ENCODE peak calls at places on chromosomes 2 and 18, in five cellular contexts. One of them, this sample, is unnamed.

GRCh38 chr18:44779893-44780292 is 99.2 kb downstream of the SETBP1 start:
- DNase-seq in psoas muscle: no peak
- DNase-seq in ovary: no peak
- DNase-seq in fibroblast of lung: no peak
- DNase-seq in GM23248: no peak
- DNase-seq in this sample: no peak

GRCh38 chr2:217710218-217710565 is 292.6 kb downstream of the TNS1 start:
- DNase-seq in psoas muscle: no peak
- DNase-seq in fibroblast of lung: no peak
- DNase-seq in ovary: no peak
- DNase-seq in GM23248: peak; percentile 91
- DNase-seq in this sample: no peak

GRCh38 chr18:36366994-36367839 is 69.7 kb downstream of the FHOD3 start:
- DNase-seq in GM23248: no peak
- DNase-seq in fibroblast of lung: no peak
- DNase-seq in psoas muscle: peak; percentile 20
- DNase-seq in ovary: no peak
- DNase-seq in this sample: no peak

GRCh38 chr2:9811679-9812511 is 31.4 kb upstream of the TAF1B start:
- DNase-seq in ovary: no peak
- DNase-seq in fibroblast of lung: no peak
- DNase-seq in GM23248: no peak
- DNase-seq in psoas muscle: no peak
- DNase-seq in this sample: no peak

GRCh38 chr2:212618636-212619035 is 80.0 kb upstream of the ERBB4 start:
- DNase-seq in GM23248: peak; percentile 78
- DNase-seq in psoas muscle: no peak
- DNase-seq in fibroblast of lung: no peak
- DNase-seq in ovary: no peak
- DNase-seq in this sample: no peak

GRCh38 chr2:77566582-77566981 is 44.4 kb upstream of the LRRTM4 start:
- DNase-seq in fibroblast of lung: no peak
- DNase-seq in ovary: no peak
- DNase-seq in GM23248: no peak
- DNase-seq in psoas muscle: no peak
- DNase-seq in this sample: no peak

GRCh38 chr2:44789971-44790721 is 151.4 kb upstream of the SIX3 start:
- DNase-seq in psoas muscle: no peak
- DNase-seq in GM23248: no peak
- DNase-seq in ovary: no peak
- DNase-seq in fibroblast of lung: no peak
- DNase-seq in this sample: no peak

GRCh38 chr2:203225423-203226039 is 13.3 kb upstream of the CYP20A1 start:
- DNase-seq in psoas muscle: no peak
- DNase-seq in GM23248: peak; percentile 41
- DNase-seq in fibroblast of lung: peak; percentile 13
- DNase-seq in ovary: no peak
- DNase-seq in this sample: no peak

GRCh38 chr2:102481931-102482330 is 8.9 kb downstream of the SLC9A4 start:
- DNase-seq in GM23248: no peak
- DNase-seq in psoas muscle: no peak
- DNase-seq in ovary: no peak
- DNase-seq in fibroblast of lung: no peak
- DNase-seq in this sample: no peak

GRCh38 chr18:48166971-48167370 is 236.5 kb upstream of the SMAD2 start:
- DNase-seq in GM23248: no peak
- DNase-seq in fibroblast of lung: no peak
- DNase-seq in ovary: peak; percentile 61
- DNase-seq in psoas muscle: peak; percentile 30
- DNase-seq in this sample: no peak

GRCh38 chr2:88016086-88016947 is at the start of gene RNU2-63P:
- DNase-seq in fibroblast of lung: peak; percentile 95
- DNase-seq in ovary: peak; percentile 76
- DNase-seq in psoas muscle: peak; percentile 70
- DNase-seq in GM23248: peak; percentile 79
- DNase-seq in this sample: peak; percentile 67

GRCh38 chr2:44768438-44769236 is 172.9 kb upstream of the SIX3 start:
- DNase-seq in ovary: no peak
- DNase-seq in fibroblast of lung: no peak
- DNase-seq in psoas muscle: no peak
- DNase-seq in GM23248: no peak
- DNase-seq in this sample: no peak

GRCh38 chr2:109638807-109639206 is 24.6 kb downstream of the SOWAHC start:
- DNase-seq in fibroblast of lung: no peak
- DNase-seq in psoas muscle: no peak
- DNase-seq in ovary: no peak
- DNase-seq in GM23248: peak; percentile 22
- DNase-seq in this sample: no peak

GRCh38 chr2:3628800-3629199 is 29.2 kb upstream of the ALLC start:
- DNase-seq in fibroblast of lung: no peak
- DNase-seq in psoas muscle: no peak
- DNase-seq in ovary: peak; percentile 35
- DNase-seq in GM23248: no peak
- DNase-seq in this sample: no peak

GRCh38 chr2:38771632-38772031 is 6.4 kb upstream of the GEMIN6 start:
- DNase-seq in fibroblast of lung: peak; percentile 28
- DNase-seq in ovary: no peak
- DNase-seq in psoas muscle: no peak
- DNase-seq in GM23248: peak; percentile 65
- DNase-seq in this sample: no peak

GRCh38 chr18:42271656-42272355 is 316.8 kb downstream of the PIK3C3 start:
- DNase-seq in ovary: no peak
- DNase-seq in GM23248: no peak
- DNase-seq in psoas muscle: no peak
- DNase-seq in fibroblast of lung: no peak
- DNase-seq in this sample: no peak

GRCh38 chr2:28621172-28622100 is 125.6 kb downstream of the PLB1 start:
- DNase-seq in GM23248: peak; percentile 97
- DNase-seq in fibroblast of lung: peak; percentile 98
- DNase-seq in psoas muscle: peak; percentile 56
- DNase-seq in ovary: peak; percentile 64
- DNase-seq in this sample: no peak

GRCh38 chr2:128395640-128396499 is 77.2 kb upstream of the HS6ST1 start:
- DNase-seq in ovary: no peak
- DNase-seq in GM23248: no peak
- DNase-seq in psoas muscle: no peak
- DNase-seq in fibroblast of lung: no peak
- DNase-seq in this sample: no peak

GRCh38 chr2:98691307-98691706 is 39.6 kb downstream of the MGAT4A start:
- DNase-seq in fibroblast of lung: no peak
- DNase-seq in ovary: no peak
- DNase-seq in psoas muscle: no peak
- DNase-seq in GM23248: peak; percentile 8
- DNase-seq in this sample: no peak

GRCh38 chr2:62934501-62934900 is 116.1 kb upstream of the OTX1 start:
- DNase-seq in GM23248: peak; percentile 14
- DNase-seq in ovary: no peak
- DNase-seq in psoas muscle: no peak
- DNase-seq in fibroblast of lung: no peak
- DNase-seq in this sample: no peak

GRCh38 chr2:189153608-189154007 is 26.0 kb downstream of the COL5A2 start:
- DNase-seq in GM23248: peak; percentile 63
- DNase-seq in fibroblast of lung: peak; percentile 99
- DNase-seq in ovary: no peak
- DNase-seq in psoas muscle: no peak
- DNase-seq in this sample: no peak

GRCh38 chr2:111618577-111618930 is 265.4 kb downstream of the ANAPC1 start:
- DNase-seq in ovary: peak; percentile 15
- DNase-seq in psoas muscle: peak; percentile 25
- DNase-seq in fibroblast of lung: peak; percentile 58
- DNase-seq in GM23248: peak; percentile 71
- DNase-seq in this sample: no peak

GRCh38 chr18:40841473-40841872 is 1113.6 kb upstream of the PIK3C3 start:
- DNase-seq in ovary: no peak
- DNase-seq in fibroblast of lung: peak; percentile 61
- DNase-seq in GM23248: peak; percentile 53
- DNase-seq in psoas muscle: no peak
- DNase-seq in this sample: no peak

GRCh38 chr2:64592994-64593655 is 60.6 kb downstream of the SERTAD2 start:
- DNase-seq in fibroblast of lung: peak; percentile 26
- DNase-seq in psoas muscle: peak; percentile 55
- DNase-seq in GM23248: peak; percentile 36
- DNase-seq in ovary: no peak
- DNase-seq in this sample: no peak

GRCh38 chr2:239887604-239888003 is 137.5 kb downstream of the NDUFA10 start:
- DNase-seq in psoas muscle: no peak
- DNase-seq in ovary: no peak
- DNase-seq in fibroblast of lung: no peak
- DNase-seq in GM23248: no peak
- DNase-seq in this sample: no peak
- H3K27ac ChIP-seq in psoas muscle: no peak overlapping the region
- H3K27ac ChIP-seq in ovary: no peak overlapping the region
- H3K27ac ChIP-seq in fibroblast of lung: no peak overlapping the region
- H3K27ac ChIP-seq in GM23248: no peak overlapping the region
- H3K27ac ChIP-seq in this sample: no peak overlapping the region

DNA sequence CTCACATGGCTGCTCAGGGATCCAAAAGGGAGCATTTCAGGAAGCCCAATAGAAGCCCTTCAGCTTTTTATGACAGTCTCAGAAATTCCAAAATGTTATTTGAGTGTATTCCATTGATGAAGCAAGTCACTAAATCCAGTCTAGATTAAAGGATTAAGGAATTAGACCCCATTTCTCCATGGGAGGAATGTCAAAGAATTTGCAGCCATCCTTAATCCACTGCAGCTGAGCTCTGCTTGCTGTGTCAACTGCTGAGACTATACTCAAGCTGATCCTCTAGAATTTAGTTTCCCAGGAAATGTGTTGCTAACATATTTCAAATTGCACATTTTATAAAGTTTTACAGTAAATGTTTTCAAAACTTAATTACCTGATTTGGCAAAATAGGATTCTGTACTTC is 28.4 kb upstream of the C2orf69 start:
- DNase-seq in psoas muscle: no peak
- DNase-seq in ovary: no peak
- DNase-seq in GM23248: no peak
- DNase-seq in fibroblast of lung: no peak
- DNase-seq in this sample: no peak
- H3K27ac ChIP-seq in psoas muscle: no peak overlapping the region
- H3K27ac ChIP-seq in ovary: no peak overlapping the region
- H3K27ac ChIP-seq in GM23248: no peak overlapping the region
- H3K27ac ChIP-seq in fibroblast of lung: no peak overlapping the region
- H3K27ac ChIP-seq in this sample: no peak overlapping the region

GRCh38 chr2:152701198-152701597 is 16.1 kb downstream of the PRPF40A start:
- DNase-seq in ovary: no peak
- DNase-seq in GM23248: no peak
- DNase-seq in psoas muscle: no peak
- DNase-seq in fibroblast of lung: no peak
- DNase-seq in this sample: no peak
- H3K27ac ChIP-seq in ovary: no peak overlapping the region
- H3K27ac ChIP-seq in GM23248: no peak overlapping the region
- H3K27ac ChIP-seq in psoas muscle: no peak overlapping the region
- H3K27ac ChIP-seq in fibroblast of lung: no peak overlapping the region
- H3K27ac ChIP-seq in this sample: no peak overlapping the region

DNA sequence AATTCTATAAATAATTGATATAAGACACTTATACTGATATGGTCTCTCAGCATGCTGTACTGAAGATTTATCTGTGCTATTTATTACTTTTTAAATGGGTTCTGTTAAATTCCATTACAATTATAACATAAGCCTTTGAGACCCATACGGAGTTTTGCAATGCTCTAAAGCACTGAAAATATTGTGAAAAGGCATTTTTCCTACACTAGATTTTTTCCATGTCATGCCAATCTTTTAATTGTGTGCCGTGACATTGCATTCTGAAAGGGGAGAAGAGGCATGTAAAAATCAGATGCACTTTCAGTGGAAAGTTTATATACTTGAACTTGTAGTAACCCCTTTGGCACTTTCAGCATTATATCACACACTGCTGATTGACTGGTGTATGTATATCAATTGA is 46.5 kb downstream of the EFEMP1 start:
- DNase-seq in GM23248: peak; percentile 76
- DNase-seq in ovary: no peak
- DNase-seq in fibroblast of lung: no peak
- DNase-seq in psoas muscle: no peak
- DNase-seq in this sample: no peak
- H3K27ac ChIP-seq in GM23248: peak overlapping the region; percentile 82
- H3K27ac ChIP-seq in ovary: no peak overlapping the region
- H3K27ac ChIP-seq in fibroblast of lung: no peak overlapping the region
- H3K27ac ChIP-seq in psoas muscle: no peak overlapping the region
- H3K27ac ChIP-seq in this sample: no peak overlapping the region

DNA sequence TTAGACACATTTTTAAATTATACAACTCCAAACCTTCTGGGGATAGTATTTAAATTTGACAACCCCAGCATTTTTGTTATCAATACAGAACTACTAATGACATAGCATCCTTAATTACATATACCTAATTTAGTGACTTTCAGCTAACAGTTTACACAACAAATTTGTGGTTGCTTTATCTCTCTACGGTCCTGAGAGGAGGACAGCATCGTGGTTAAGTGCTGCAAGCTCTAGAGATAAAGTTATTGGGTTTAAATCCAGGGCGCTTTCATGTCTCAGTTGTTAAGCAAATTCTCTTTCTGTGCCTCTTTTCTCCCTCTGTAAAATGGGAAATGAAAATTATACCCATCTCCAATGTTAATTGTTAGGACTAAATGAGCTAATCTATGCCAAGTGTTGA is 129.3 kb downstream of the METTL4 start:
- DNase-seq in psoas muscle: no peak
- DNase-seq in fibroblast of lung: no peak
- DNase-seq in GM23248: no peak
- DNase-seq in ovary: no peak
- DNase-seq in this sample: no peak
- H3K27ac ChIP-seq in psoas muscle: no peak overlapping the region
- H3K27ac ChIP-seq in fibroblast of lung: no peak overlapping the region
- H3K27ac ChIP-seq in GM23248: no peak overlapping the region
- H3K27ac ChIP-seq in ovary: no peak overlapping the region
- H3K27ac ChIP-seq in this sample: no peak overlapping the region

GRCh38 chr18:37502601-37503000 is 63.0 kb downstream of the CELF4 start:
- DNase-seq in psoas muscle: no peak
- DNase-seq in GM23248: no peak
- DNase-seq in fibroblast of lung: no peak
- DNase-seq in ovary: no peak
- DNase-seq in this sample: no peak

GRCh38 chr18:37507239-37507638 is 58.4 kb downstream of the CELF4 start:
- DNase-seq in fibroblast of lung: no peak
- DNase-seq in psoas muscle: no peak
- DNase-seq in ovary: no peak
- DNase-seq in GM23248: no peak
- DNase-seq in this sample: no peak

GRCh38 chr18:37502036-37502435 is 63.6 kb downstream of the CELF4 start:
- DNase-seq in fibroblast of lung: no peak
- DNase-seq in GM23248: no peak
- DNase-seq in ovary: peak; percentile 36
- DNase-seq in psoas muscle: no peak
- DNase-seq in this sample: no peak

GRCh38 chr18:37501136-37501535 is 64.5 kb downstream of the CELF4 start:
- DNase-seq in psoas muscle: no peak
- DNase-seq in GM23248: no peak
- DNase-seq in fibroblast of lung: no peak
- DNase-seq in ovary: no peak
- DNase-seq in this sample: no peak

DNA sequence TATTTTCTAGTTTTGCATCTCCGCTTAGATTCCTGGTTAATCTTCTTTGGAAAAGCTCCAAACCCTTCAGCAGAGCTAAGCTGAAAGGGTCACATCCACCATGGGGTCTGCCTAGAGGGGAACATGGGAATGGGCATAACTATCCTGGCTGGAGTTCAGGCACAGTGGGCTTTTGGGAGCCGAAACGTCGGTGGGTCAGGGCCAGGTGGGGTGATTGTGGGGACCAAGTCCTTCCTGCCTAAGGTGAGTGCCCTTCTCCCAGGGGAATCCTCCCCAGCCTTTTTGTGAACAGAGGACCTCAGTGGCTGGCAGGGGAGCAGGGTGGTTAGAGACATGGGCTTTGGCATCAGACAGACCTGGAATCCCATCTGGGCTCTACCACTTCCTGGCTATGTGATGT is 60.3 kb downstream of the CELF4 start:
- DNase-seq in fibroblast of lung: no peak
- DNase-seq in ovary: no peak
- DNase-seq in GM23248: no peak
- DNase-seq in psoas muscle: no peak
- DNase-seq in this sample: no peak
- H3K27ac ChIP-seq in fibroblast of lung: no peak overlapping the region
- H3K27ac ChIP-seq in ovary: no peak overlapping the region
- H3K27ac ChIP-seq in GM23248: no peak overlapping the region
- H3K27ac ChIP-seq in psoas muscle: no peak overlapping the region
- H3K27ac ChIP-seq in this sample: no peak overlapping the region